ENCODE peak calls at places on chromosomes 5 and 9, in nine cellular contexts. One of them, this sample, is unnamed.

GRCh38 chr5:31192442-31192841 is 1.0 kb upstream of the CDH6 start:
- DNase-seq in NCI-H524 treated with DMSO at 0.1 percent for 48 hours: peak
- DNase-seq in GM23248: no peak
- DNase-seq in activated CD8-positive, alpha-beta memory T cell treated with anti-CD3 and anti-CD28 coated beads for 48 hours: no peak
- DNase-seq in activated CD4-positive, alpha-beta T cell treated with anti-CD3 and anti-CD28 coated beads, Interleukin-2, amount 50 U/mL, for 4 hours: no peak
- DNase-seq in effector CD4-positive, alpha-beta T cell: no peak
- DNase-seq in sciatic nerve: no peak
- DNase-seq in activated naive CD8-positive, alpha-beta T cell treated with anti-CD3 and anti-CD28 coated beads, Interleukin-2, amount 50 U/mL, for 16 hours: no peak
- DNase-seq in EH: no peak
- DNase-seq in this sample: no peak

GRCh38 chr9:136566899-136567298 is 21.1 kb upstream of the NOTCH1 start:
- DNase-seq in NCI-H524 treated with DMSO at 0.1 percent for 48 hours: no peak
- DNase-seq in GM23248: peak
- DNase-seq in activated CD8-positive, alpha-beta memory T cell treated with anti-CD3 and anti-CD28 coated beads for 48 hours: no peak
- DNase-seq in sciatic nerve: peak
- DNase-seq in activated CD4-positive, alpha-beta T cell treated with anti-CD3 and anti-CD28 coated beads, Interleukin-2, amount 50 U/mL, for 4 hours: no peak
- DNase-seq in activated naive CD8-positive, alpha-beta T cell treated with anti-CD3 and anti-CD28 coated beads, Interleukin-2, amount 50 U/mL, for 16 hours: no peak
- DNase-seq in effector CD4-positive, alpha-beta T cell: no peak
- DNase-seq in EH: peak
- DNase-seq in this sample: no peak

GRCh38 chr9:133269537-133270357 is 5.3 kb downstream of the ABO start:
- DNase-seq in NCI-H524 treated with DMSO at 0.1 percent for 48 hours: no peak
- DNase-seq in EH: no peak
- DNase-seq in activated naive CD8-positive, alpha-beta T cell treated with anti-CD3 and anti-CD28 coated beads, Interleukin-2, amount 50 U/mL, for 16 hours: no peak
- DNase-seq in activated CD4-positive, alpha-beta T cell treated with anti-CD3 and anti-CD28 coated beads, Interleukin-2, amount 50 U/mL, for 4 hours: no peak
- DNase-seq in activated CD8-positive, alpha-beta memory T cell treated with anti-CD3 and anti-CD28 coated beads for 48 hours: no peak
- DNase-seq in GM23248: no peak
- DNase-seq in effector CD4-positive, alpha-beta T cell: no peak
- DNase-seq in sciatic nerve: no peak
- DNase-seq in this sample: no peak

GRCh38 chr9:94281101-94281500 is 22.0 kb downstream of the ZNF169 start:
- DNase-seq in effector CD4-positive, alpha-beta T cell: no peak
- DNase-seq in GM23248: no peak
- DNase-seq in sciatic nerve: no peak
- DNase-seq in activated CD8-positive, alpha-beta memory T cell treated with anti-CD3 and anti-CD28 coated beads for 48 hours: no peak
- DNase-seq in EH: no peak
- DNase-seq in activated naive CD8-positive, alpha-beta T cell treated with anti-CD3 and anti-CD28 coated beads, Interleukin-2, amount 50 U/mL, for 16 hours: no peak
- DNase-seq in NCI-H524 treated with DMSO at 0.1 percent for 48 hours: no peak
- DNase-seq in activated CD4-positive, alpha-beta T cell treated with anti-CD3 and anti-CD28 coated beads, Interleukin-2, amount 50 U/mL, for 4 hours: no peak
- DNase-seq in this sample: no peak

GRCh38 chr9:6384732-6385131 is 28.3 kb upstream of the UHRF2 start:
- DNase-seq in effector CD4-positive, alpha-beta T cell: no peak
- DNase-seq in activated CD4-positive, alpha-beta T cell treated with anti-CD3 and anti-CD28 coated beads, Interleukin-2, amount 50 U/mL, for 4 hours: no peak
- DNase-seq in GM23248: no peak
- DNase-seq in activated CD8-positive, alpha-beta memory T cell treated with anti-CD3 and anti-CD28 coated beads for 48 hours: no peak
- DNase-seq in sciatic nerve: no peak
- DNase-seq in EH: no peak
- DNase-seq in NCI-H524 treated with DMSO at 0.1 percent for 48 hours: no peak
- DNase-seq in activated naive CD8-positive, alpha-beta T cell treated with anti-CD3 and anti-CD28 coated beads, Interleukin-2, amount 50 U/mL, for 16 hours: no peak
- DNase-seq in this sample: no peak

GRCh38 chr5:65623482-65623881 is 651 bp downstream of the TRIM23 start:
- DNase-seq in activated naive CD8-positive, alpha-beta T cell treated with anti-CD3 and anti-CD28 coated beads, Interleukin-2, amount 50 U/mL, for 16 hours: no peak
- DNase-seq in activated CD8-positive, alpha-beta memory T cell treated with anti-CD3 and anti-CD28 coated beads for 48 hours: no peak
- DNase-seq in activated CD4-positive, alpha-beta T cell treated with anti-CD3 and anti-CD28 coated beads, Interleukin-2, amount 50 U/mL, for 4 hours: no peak
- DNase-seq in sciatic nerve: no peak
- DNase-seq in GM23248: no peak
- DNase-seq in EH: peak
- DNase-seq in effector CD4-positive, alpha-beta T cell: no peak
- DNase-seq in NCI-H524 treated with DMSO at 0.1 percent for 48 hours: no peak
- DNase-seq in this sample: no peak

GRCh38 chr9:115400801-115401200 is 282.8 kb upstream of the TNC start:
- DNase-seq in GM23248: peak
- DNase-seq in activated CD8-positive, alpha-beta memory T cell treated with anti-CD3 and anti-CD28 coated beads for 48 hours: no peak
- DNase-seq in sciatic nerve: no peak
- DNase-seq in activated CD4-positive, alpha-beta T cell treated with anti-CD3 and anti-CD28 coated beads, Interleukin-2, amount 50 U/mL, for 4 hours: no peak
- DNase-seq in NCI-H524 treated with DMSO at 0.1 percent for 48 hours: no peak
- DNase-seq in effector CD4-positive, alpha-beta T cell: no peak
- DNase-seq in activated naive CD8-positive, alpha-beta T cell treated with anti-CD3 and anti-CD28 coated beads, Interleukin-2, amount 50 U/mL, for 16 hours: no peak
- DNase-seq in EH: peak
- DNase-seq in this sample: no peak

GRCh38 chr5:135979510-135979909 is 24.7 kb upstream of the LECT2 start:
- DNase-seq in sciatic nerve: no peak
- DNase-seq in EH: peak
- DNase-seq in effector CD4-positive, alpha-beta T cell: no peak
- DNase-seq in activated naive CD8-positive, alpha-beta T cell treated with anti-CD3 and anti-CD28 coated beads, Interleukin-2, amount 50 U/mL, for 16 hours: no peak
- DNase-seq in activated CD8-positive, alpha-beta memory T cell treated with anti-CD3 and anti-CD28 coated beads for 48 hours: no peak
- DNase-seq in activated CD4-positive, alpha-beta T cell treated with anti-CD3 and anti-CD28 coated beads, Interleukin-2, amount 50 U/mL, for 4 hours: no peak
- DNase-seq in GM23248: peak
- DNase-seq in NCI-H524 treated with DMSO at 0.1 percent for 48 hours: no peak
- DNase-seq in this sample: no peak

GRCh38 chr5:11384441-11385250 is 519.6 kb downstream of the CTNND2 start:
- DNase-seq in effector CD4-positive, alpha-beta T cell: no peak
- DNase-seq in sciatic nerve: no peak
- DNase-seq in activated CD8-positive, alpha-beta memory T cell treated with anti-CD3 and anti-CD28 coated beads for 48 hours: no peak
- DNase-seq in activated CD4-positive, alpha-beta T cell treated with anti-CD3 and anti-CD28 coated beads, Interleukin-2, amount 50 U/mL, for 4 hours: no peak
- DNase-seq in EH: no peak
- DNase-seq in activated naive CD8-positive, alpha-beta T cell treated with anti-CD3 and anti-CD28 coated beads, Interleukin-2, amount 50 U/mL, for 16 hours: no peak
- DNase-seq in NCI-H524 treated with DMSO at 0.1 percent for 48 hours: no peak
- DNase-seq in GM23248: peak
- DNase-seq in this sample: no peak